ENCODE peak calls at places on chromosomes 6 and 20, in ten cellular contexts. One of them, this sample, is unnamed.

GRCh38 chr6:11798096-11798495 is 19.5 kb upstream of the ADTRP start:
- DNase-seq in RWPE1: no peak
- DNase-seq in choroid plexus epithelial cell: no peak
- DNase-seq in nephron progenitor cell: no peak
- DNase-seq in A549: no peak
- DNase-seq in Panc1: no peak
- DNase-seq in breast epithelium: no peak
- DNase-seq in GM23338: no peak
- DNase-seq in fibroblast of lung: no peak
- DNase-seq in MCF 10A: peak
- DNase-seq in this sample: no peak

GRCh38 chr20:58584881-58585752 is 66.0 kb upstream of the STX16 start:
- DNase-seq in breast epithelium: peak
- DNase-seq in choroid plexus epithelial cell: peak
- DNase-seq in nephron progenitor cell: no peak
- DNase-seq in A549: no peak
- DNase-seq in GM23338: peak
- DNase-seq in RWPE1: no peak
- DNase-seq in fibroblast of lung: peak
- DNase-seq in Panc1: no peak
- DNase-seq in MCF 10A: no peak
- DNase-seq in this sample: no peak

GRCh38 chr6:26607434-26608230 is 10.9 kb downstream of the ABT1 start:
- DNase-seq in breast epithelium: no peak
- DNase-seq in Panc1: peak
- DNase-seq in MCF 10A: peak
- DNase-seq in nephron progenitor cell: peak
- DNase-seq in A549: peak
- DNase-seq in RWPE1: peak
- DNase-seq in fibroblast of lung: peak
- DNase-seq in choroid plexus epithelial cell: peak
- DNase-seq in GM23338: peak
- DNase-seq in this sample: peak

GRCh38 chr6:53635322-53635721 is 30.2 kb downstream of the KLHL31 start:
- DNase-seq in fibroblast of lung: no peak
- DNase-seq in choroid plexus epithelial cell: no peak
- DNase-seq in MCF 10A: no peak
- DNase-seq in GM23338: no peak
- DNase-seq in A549: no peak
- DNase-seq in RWPE1: no peak
- DNase-seq in breast epithelium: no peak
- DNase-seq in Panc1: no peak
- DNase-seq in nephron progenitor cell: no peak
- DNase-seq in this sample: peak

GRCh38 chr6:20211037-20211940 is 980 bp downstream of the MBOAT1 start:
- DNase-seq in breast epithelium: no peak
- DNase-seq in choroid plexus epithelial cell: peak
- DNase-seq in RWPE1: peak
- DNase-seq in nephron progenitor cell: no peak
- DNase-seq in MCF 10A: peak
- DNase-seq in A549: no peak
- DNase-seq in fibroblast of lung: peak
- DNase-seq in GM23338: peak
- DNase-seq in Panc1: no peak
- DNase-seq in this sample: peak

GRCh38 chr20:10370091-10370887 is 63.7 kb downstream of the MKKS start:
- DNase-seq in fibroblast of lung: peak
- DNase-seq in RWPE1: no peak
- DNase-seq in breast epithelium: no peak
- DNase-seq in GM23338: no peak
- DNase-seq in choroid plexus epithelial cell: peak
- DNase-seq in MCF 10A: no peak
- DNase-seq in A549: peak
- DNase-seq in nephron progenitor cell: no peak
- DNase-seq in Panc1: no peak
- DNase-seq in this sample: no peak

GRCh38 chr6:11309947-11310665 is 77.6 kb upstream of the NEDD9 start:
- DNase-seq in nephron progenitor cell: no peak
- DNase-seq in choroid plexus epithelial cell: no peak
- DNase-seq in breast epithelium: no peak
- DNase-seq in RWPE1: no peak
- DNase-seq in fibroblast of lung: no peak
- DNase-seq in GM23338: peak
- DNase-seq in Panc1: no peak
- DNase-seq in MCF 10A: no peak
- DNase-seq in A549: no peak
- DNase-seq in this sample: no peak

GRCh38 chr6:39088331-39088730 is 26.7 kb downstream of the SAYSD1 start:
- DNase-seq in GM23338: peak
- DNase-seq in MCF 10A: peak
- DNase-seq in A549: peak
- DNase-seq in choroid plexus epithelial cell: peak
- DNase-seq in breast epithelium: no peak
- DNase-seq in RWPE1: no peak
- DNase-seq in fibroblast of lung: peak
- DNase-seq in nephron progenitor cell: peak
- DNase-seq in Panc1: no peak
- DNase-seq in this sample: peak

GRCh38 chr20:18164356-18164755 is 26.7 kb downstream of the KAT14 start:
- DNase-seq in choroid plexus epithelial cell: peak
- DNase-seq in nephron progenitor cell: no peak
- DNase-seq in MCF 10A: peak
- DNase-seq in Panc1: no peak
- DNase-seq in GM23338: no peak
- DNase-seq in A549: no peak
- DNase-seq in breast epithelium: no peak
- DNase-seq in RWPE1: no peak
- DNase-seq in fibroblast of lung: peak
- DNase-seq in this sample: peak

DNA sequence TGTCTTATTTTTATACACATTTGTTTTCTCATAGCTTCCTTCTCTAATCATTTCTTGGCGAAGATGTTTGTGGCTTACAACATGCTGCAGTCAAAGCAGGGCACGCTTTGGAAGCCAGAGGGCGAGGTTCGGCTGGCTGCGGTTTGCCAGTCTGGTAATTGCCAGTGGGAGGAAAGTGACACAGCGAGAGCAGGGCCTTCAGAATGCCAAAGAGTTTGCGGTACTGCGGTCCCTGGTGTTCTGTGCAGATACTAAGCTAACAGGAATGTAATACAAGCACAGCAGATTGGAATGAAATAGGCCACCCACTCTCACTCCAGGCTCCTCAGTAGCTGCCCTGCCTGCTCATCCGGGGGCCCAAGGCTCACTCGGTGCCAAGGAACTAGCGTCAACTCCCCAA is 58.7 kb upstream of the TGM3 start:
- DNase-seq in breast epithelium: peak
- DNase-seq in nephron progenitor cell: no peak
- DNase-seq in choroid plexus epithelial cell: peak
- DNase-seq in Panc1: peak
- DNase-seq in GM23338: peak
- DNase-seq in fibroblast of lung: peak
- DNase-seq in RWPE1: peak
- DNase-seq in A549: no peak
- DNase-seq in MCF 10A: peak
- DNase-seq in this sample: peak
- TF ChIP-seq CTCF in breast epithelium: no peak
- TF ChIP-seq CTCF in nephron progenitor cell: no peak
- TF ChIP-seq CTCF in choroid plexus epithelial cell: no peak
- TF ChIP-seq CTCF in Panc1: peak
- TF ChIP-seq CTCF in GM23338: peak
- TF ChIP-seq CTCF in fibroblast of lung: peak
- TF ChIP-seq CTCF in RWPE1: peak
- TF ChIP-seq CTCF in A549: no peak
- TF ChIP-seq CTCF in MCF 10A: peak
- TF ChIP-seq CTCF in this sample: peak

GRCh38 chr6:99867026-99867425 is 127.0 kb downstream of the MCHR2 start:
- DNase-seq in A549: no peak
- DNase-seq in breast epithelium: no peak
- DNase-seq in choroid plexus epithelial cell: no peak
- DNase-seq in RWPE1: no peak
- DNase-seq in nephron progenitor cell: no peak
- DNase-seq in Panc1: no peak
- DNase-seq in MCF 10A: no peak
- DNase-seq in fibroblast of lung: no peak
- DNase-seq in GM23338: no peak
- DNase-seq in this sample: no peak

GRCh38 chr6:99868074-99868702 is 125.8 kb downstream of the MCHR2 start:
- DNase-seq in GM23338: peak
- DNase-seq in breast epithelium: peak
- DNase-seq in fibroblast of lung: peak
- DNase-seq in A549: peak
- DNase-seq in nephron progenitor cell: peak
- DNase-seq in choroid plexus epithelial cell: peak
- DNase-seq in Panc1: peak
- DNase-seq in RWPE1: peak
- DNase-seq in MCF 10A: peak
- DNase-seq in this sample: peak
- TF ChIP-seq CTCF in GM23338: peak
- TF ChIP-seq CTCF in breast epithelium: no peak
- TF ChIP-seq CTCF in fibroblast of lung: peak
- TF ChIP-seq CTCF in A549: peak
- TF ChIP-seq CTCF in nephron progenitor cell: peak
- TF ChIP-seq CTCF in choroid plexus epithelial cell: peak
- TF ChIP-seq CTCF in Panc1: peak
- TF ChIP-seq CTCF in RWPE1: peak
- TF ChIP-seq CTCF in MCF 10A: peak
- TF ChIP-seq CTCF in this sample: peak

GRCh38 chr20:36238153-36238552 is 1.9 kb downstream of the AAR2 start:
- DNase-seq in GM23338: no peak
- DNase-seq in choroid plexus epithelial cell: no peak
- DNase-seq in breast epithelium: no peak
- DNase-seq in fibroblast of lung: no peak
- DNase-seq in RWPE1: no peak
- DNase-seq in Panc1: no peak
- DNase-seq in MCF 10A: no peak
- DNase-seq in A549: no peak
- DNase-seq in nephron progenitor cell: no peak
- DNase-seq in this sample: no peak

GRCh38 chr20:36241678-36242077 is 5.4 kb downstream of the AAR2 start:
- DNase-seq in GM23338: no peak
- DNase-seq in nephron progenitor cell: no peak
- DNase-seq in RWPE1: no peak
- DNase-seq in A549: no peak
- DNase-seq in choroid plexus epithelial cell: no peak
- DNase-seq in breast epithelium: no peak
- DNase-seq in fibroblast of lung: no peak
- DNase-seq in MCF 10A: no peak
- DNase-seq in Panc1: no peak
- DNase-seq in this sample: no peak

GRCh38 chr20:36237477-36237876 is 1.2 kb downstream of the AAR2 start:
- DNase-seq in Panc1: no peak
- DNase-seq in MCF 10A: no peak
- DNase-seq in breast epithelium: no peak
- DNase-seq in choroid plexus epithelial cell: peak
- DNase-seq in A549: no peak
- DNase-seq in RWPE1: no peak
- DNase-seq in GM23338: no peak
- DNase-seq in nephron progenitor cell: no peak
- DNase-seq in fibroblast of lung: no peak
- DNase-seq in this sample: no peak

GRCh38 chr20:36238760-36239159 is 2.5 kb downstream of the AAR2 start:
- DNase-seq in nephron progenitor cell: no peak
- DNase-seq in breast epithelium: no peak
- DNase-seq in choroid plexus epithelial cell: no peak
- DNase-seq in RWPE1: no peak
- DNase-seq in fibroblast of lung: no peak
- DNase-seq in GM23338: no peak
- DNase-seq in A549: no peak
- DNase-seq in Panc1: no peak
- DNase-seq in MCF 10A: peak
- DNase-seq in this sample: no peak

GRCh38 chr20:36240076-36240475 is 3.8 kb downstream of the AAR2 start:
- DNase-seq in Panc1: no peak
- DNase-seq in GM23338: no peak
- DNase-seq in choroid plexus epithelial cell: no peak
- DNase-seq in fibroblast of lung: no peak
- DNase-seq in MCF 10A: no peak
- DNase-seq in breast epithelium: no peak
- DNase-seq in RWPE1: no peak
- DNase-seq in A549: no peak
- DNase-seq in nephron progenitor cell: no peak
- DNase-seq in this sample: no peak
- TF ChIP-seq CTCF in Panc1: no peak
- TF ChIP-seq CTCF in GM23338: no peak
- TF ChIP-seq CTCF in choroid plexus epithelial cell: no peak
- TF ChIP-seq CTCF in fibroblast of lung: no peak
- TF ChIP-seq CTCF in MCF 10A: no peak
- TF ChIP-seq CTCF in breast epithelium: no peak
- TF ChIP-seq CTCF in RWPE1: no peak
- TF ChIP-seq CTCF in A549: no peak
- TF ChIP-seq CTCF in nephron progenitor cell: no peak
- TF ChIP-seq CTCF in this sample: no peak

GRCh38 chr6:16243055-16243454 is 4.7 kb downstream of the GMPR start:
- DNase-seq in MCF 10A: peak
- DNase-seq in nephron progenitor cell: no peak
- DNase-seq in Panc1: no peak
- DNase-seq in RWPE1: peak
- DNase-seq in choroid plexus epithelial cell: no peak
- DNase-seq in GM23338: no peak
- DNase-seq in breast epithelium: no peak
- DNase-seq in A549: no peak
- DNase-seq in fibroblast of lung: peak
- DNase-seq in this sample: peak

GRCh38 chr6:16239090-16239797 is 857 bp downstream of the GMPR start:
- DNase-seq in nephron progenitor cell: peak
- DNase-seq in MCF 10A: peak
- DNase-seq in GM23338: peak
- DNase-seq in choroid plexus epithelial cell: peak
- DNase-seq in Panc1: no peak
- DNase-seq in fibroblast of lung: peak
- DNase-seq in breast epithelium: no peak
- DNase-seq in RWPE1: peak
- DNase-seq in A549: no peak
- DNase-seq in this sample: no peak

GRCh38 chr6:16240618-16241320 is 2.4 kb downstream of the GMPR start:
- DNase-seq in fibroblast of lung: no peak
- DNase-seq in choroid plexus epithelial cell: no peak
- DNase-seq in breast epithelium: no peak
- DNase-seq in MCF 10A: no peak
- DNase-seq in RWPE1: no peak
- DNase-seq in Panc1: no peak
- DNase-seq in nephron progenitor cell: no peak
- DNase-seq in A549: no peak
- DNase-seq in GM23338: no peak
- DNase-seq in this sample: no peak

GRCh38 chr6:16239798-16240123 is 1.4 kb downstream of the GMPR start:
- DNase-seq in fibroblast of lung: peak
- DNase-seq in GM23338: peak
- DNase-seq in RWPE1: no peak
- DNase-seq in nephron progenitor cell: no peak
- DNase-seq in Panc1: no peak
- DNase-seq in choroid plexus epithelial cell: no peak
- DNase-seq in MCF 10A: no peak
- DNase-seq in A549: no peak
- DNase-seq in breast epithelium: no peak
- DNase-seq in this sample: no peak

DNA sequence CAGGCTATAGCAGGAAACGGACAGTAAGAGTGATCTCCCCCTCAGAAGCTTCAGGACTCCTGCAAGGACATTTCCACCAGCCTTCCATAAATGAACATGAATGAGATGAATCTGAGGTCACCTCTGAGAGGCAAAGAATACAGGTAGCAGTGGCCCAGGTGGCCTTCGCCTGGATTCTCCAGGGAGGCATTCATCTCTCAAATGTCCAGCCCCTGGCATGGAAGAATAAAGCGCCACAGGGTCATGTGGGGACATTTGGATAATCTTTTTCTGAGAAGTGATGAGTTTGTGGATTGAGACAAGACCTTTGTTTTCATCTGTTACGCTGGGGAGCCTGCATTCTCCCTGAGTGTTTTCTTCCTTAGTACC is 2.9 kb downstream of the GMPR start:
- DNase-seq in GM23338: no peak
- DNase-seq in Panc1: no peak
- DNase-seq in breast epithelium: no peak
- DNase-seq in fibroblast of lung: no peak
- DNase-seq in choroid plexus epithelial cell: no peak
- DNase-seq in A549: no peak
- DNase-seq in RWPE1: no peak
- DNase-seq in MCF 10A: no peak
- DNase-seq in nephron progenitor cell: no peak
- DNase-seq in this sample: no peak
- TF ChIP-seq CTCF in GM23338: no peak
- TF ChIP-seq CTCF in Panc1: no peak
- TF ChIP-seq CTCF in breast epithelium: no peak
- TF ChIP-seq CTCF in fibroblast of lung: no peak
- TF ChIP-seq CTCF in choroid plexus epithelial cell: no peak
- TF ChIP-seq CTCF in A549: no peak
- TF ChIP-seq CTCF in RWPE1: no peak
- TF ChIP-seq CTCF in MCF 10A: no peak
- TF ChIP-seq CTCF in nephron progenitor cell: no peak
- TF ChIP-seq CTCF in this sample: no peak